ENCODE peak calls at places on chromosomes 5 and 9, in seven cellular contexts. F is HCT116, X is GM23338, T is SK-N-SH, J is OCI-LY7, L is neural progenitor cell, P is MM.1S. Z is an unnamed sample.
A peak's percentile ranks its signal among the peaks of the same experiment; 100 is the strongest.

GRCh38 chr5:115555084-115555633 is 10.6 kb upstream of the FEM1C start:
- DNase-seq in X (no peak), T (no peak), P (no peak), J (no peak), L (no peak), F (no peak), Z (no peak)

GRCh38 chr5:13972029-13972428 is 27.5 kb upstream of the DNAH5 start:
- DNase-seq in X (no peak), J (no peak), P (no peak), L (no peak), T (no peak), F (no peak), Z (no peak)

GRCh38 chr5:118577621-118578020 is 410.7 kb downstream of the DTWD2 start:
- DNase-seq in J (no peak), L (no peak), X (no peak), T (no peak), F (no peak), P (no peak), Z (no peak)

GRCh38 chr5:121873409-121873808 is 21.7 kb downstream of the FTMT start:
- DNase-seq in F (no peak), X (no peak), P (no peak), L (no peak), T (no peak), J (no peak), Z (no peak)

GRCh38 chr9:87120610-87121009 is 173.3 kb upstream of the GAS1 start:
- DNase-seq in P (no peak), J (no peak), X (no peak), F (no peak), L (no peak), T (no peak), Z (no peak)

GRCh38 chr9:96491079-96491879 is 41.3 kb downstream of the HABP4 start:
- DNase-seq in T (no peak), X (no peak), J (no peak), L (no peak), F (peak; percentile 35), P (no peak), Z (no peak)

GRCh38 chr5:80576383-80576782 is 6.3 kb upstream of the ANKRD34B start:
- DNase-seq in L (no peak), P (no peak), X (no peak), J (no peak), T (no peak), F (no peak), Z (no peak)

GRCh38 chr9:115135786-115136185 is 17.8 kb upstream of the TNC start:
- DNase-seq in J (no peak), L (no peak), P (no peak), F (no peak), T (no peak), X (no peak), Z (peak; percentile 93)

GRCh38 chr5:80069251-80069650 is 34.1 kb downstream of the THBS4 start:
- DNase-seq in L (no peak), F (no peak), X (no peak), P (no peak), J (no peak), T (no peak), Z (no peak)

GRCh38 chr5:127944125-127944524 is 139.4 kb upstream of the SLC12A2 start:
- DNase-seq in P (no peak), X (peak; percentile 37), L (no peak), T (no peak), J (no peak), F (no peak), Z (no peak)

GRCh38 chr9:35798658-35799366 is 7.4 kb downstream of the NPR2 start:
- DNase-seq in F (no peak), P (peak; percentile 43), X (no peak), J (no peak), L (no peak), T (peak; percentile 40), Z (peak; percentile 87)

GRCh38 chr5:58043607-58043945 is 416.3 kb downstream of the PLK2 start:
- DNase-seq in J (no peak), T (no peak), X (no peak), F (no peak), L (no peak), P (no peak), Z (no peak)

GRCh38 chr5:76222318-76222717 is 139.1 kb downstream of the SV2C start:
- DNase-seq in F (no peak), J (no peak), P (no peak), T (no peak), X (no peak), L (no peak), Z (no peak)

GRCh38 chr5:105840800-105841199 is 1829.9 kb downstream of the EFNA5 start:
- DNase-seq in T (no peak), X (no peak), P (no peak), J (no peak), F (no peak), L (no peak), Z (peak; percentile 3)

GRCh38 chr9:135410831-135411473 is 68.6 kb upstream of the PPP1R26 start:
- DNase-seq in L (peak; percentile 21), T (peak; percentile 26), P (no peak), F (no peak), J (no peak), X (peak; percentile 48), Z (no peak)

GRCh38 chr9:135409286-135410200 is 70.0 kb upstream of the PPP1R26 start:
- DNase-seq in X (no peak), T (no peak), P (no peak), F (no peak), J (no peak), L (no peak), Z (no peak)

GRCh38 chr9:135410421-135410820 is 69.2 kb upstream of the PPP1R26 start:
- DNase-seq in F (no peak), T (peak; percentile 7), J (no peak), X (no peak), P (no peak), L (no peak), Z (no peak)

GRCh38 chr9:135404451-135405144 is 75.0 kb upstream of the PPP1R26 start:
- DNase-seq in T (no peak), X (no peak), L (no peak), J (no peak), F (no peak), P (no peak), Z (no peak)

DNA sequence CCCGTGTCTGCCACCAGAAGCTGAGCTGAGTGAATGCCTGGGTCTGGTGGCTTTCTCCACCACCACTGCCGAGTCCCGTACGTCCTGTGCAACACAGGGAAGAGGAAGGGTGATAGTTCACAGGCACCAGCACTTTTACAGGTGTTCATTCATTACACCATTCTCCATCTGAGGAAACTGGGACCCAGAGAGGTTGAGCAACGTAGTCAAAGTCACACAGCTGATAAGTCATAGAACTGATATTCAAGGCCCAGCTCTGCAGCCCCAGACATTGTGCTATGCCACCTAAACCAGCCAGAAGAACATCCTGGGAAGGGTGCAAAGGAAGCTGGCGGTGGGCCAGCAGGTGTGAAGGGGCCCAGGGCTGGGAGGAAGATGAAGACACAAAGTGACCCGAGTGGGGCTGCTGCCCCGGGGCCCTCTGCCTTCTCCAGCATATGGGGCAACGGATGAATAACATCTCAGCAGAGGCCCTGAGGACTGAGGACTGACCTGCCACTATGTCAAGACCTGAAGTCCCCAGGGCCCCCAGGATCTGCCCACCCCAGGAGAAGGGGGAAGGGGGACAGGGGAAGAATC is 70.8 kb upstream of the PPP1R26 start:
- DNase-seq in X (no peak), F (no peak), J (no peak), P (no peak), L (no peak), T (no peak), Z (no peak)
- H3K27ac ChIP-seq in X (no peak overlapping the region), F (no peak overlapping the region), J (no peak overlapping the region), P (no peak overlapping the region), L (no peak overlapping the region), T (no peak overlapping the region), Z (no peak overlapping the region)

GRCh38 chr5:158807-159447 is 32.4 kb upstream of the LRRC14B start:
- DNase-seq in J (no peak), P (no peak), X (no peak), L (no peak), T (no peak), F (no peak), Z (no peak)

GRCh38 chr5:160173-160510 is 31.2 kb upstream of the LRRC14B start:
- DNase-seq in J (no peak), P (no peak), T (no peak), F (no peak), X (no peak), L (no peak), Z (no peak)

GRCh38 chr5:157801-158200 is 33.5 kb upstream of the LRRC14B start:
- DNase-seq in F (no peak), T (no peak), J (no peak), X (no peak), L (no peak), P (no peak), Z (no peak)

GRCh38 chr5:160894-161540 is 30.3 kb upstream of the LRRC14B start:
- DNase-seq in P (no peak), F (no peak), X (no peak), T (no peak), L (no peak), J (no peak), Z (no peak)

GRCh38 chr5:159448-160172 is 31.7 kb upstream of the LRRC14B start:
- DNase-seq in J (no peak), F (no peak), L (peak; percentile 12), T (no peak), X (no peak), P (no peak), Z (peak; percentile 65)
- TF ChIP-seq EZH2phosphoT487 in J (no peak), F (no peak), L (no peak), T (no peak), X (no peak), P (no peak), Z (no peak)

GRCh38 chr5:173890195-173890951 is 2.2 kb downstream of the CPEB4 start:
- DNase-seq in F (no peak), X (peak; percentile 56), L (peak; percentile 23), T (peak; percentile 51), P (peak; percentile 66), J (peak; percentile 65), Z (peak; percentile 54)

GRCh38 chr5:173895766-173896165 is 7.6 kb downstream of the CPEB4 start:
- DNase-seq in J (no peak), P (no peak), T (no peak), L (no peak), X (no peak), F (no peak), Z (no peak)

GRCh38 chr5:173896631-173897030 is 8.5 kb downstream of the CPEB4 start:
- DNase-seq in F (no peak), T (no peak), P (no peak), L (no peak), X (no peak), J (no peak), Z (no peak)

GRCh38 chr5:173891367-173891766 is 3.2 kb downstream of the CPEB4 start:
- DNase-seq in X (no peak), L (no peak), F (no peak), T (no peak), P (no peak), J (no peak), Z (no peak)

DNA sequence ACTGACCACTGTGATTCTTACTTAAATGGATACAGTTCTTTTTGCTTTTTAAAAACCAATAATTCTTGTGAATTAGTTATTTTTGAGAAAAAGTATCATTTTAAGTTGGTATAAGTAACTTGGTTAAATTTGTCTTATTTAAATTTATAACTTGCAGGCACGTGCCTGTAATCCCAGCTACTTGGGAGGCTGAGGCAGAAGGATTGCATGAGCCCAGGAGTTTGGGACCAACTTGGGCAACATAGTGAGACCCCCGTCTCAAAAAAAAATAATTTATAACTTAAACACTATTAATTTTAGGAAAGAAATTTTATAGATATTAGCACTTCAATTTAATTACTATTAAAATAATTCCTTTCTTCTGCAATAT is 5.0 kb downstream of the CPEB4 start:
- DNase-seq in F (no peak), P (no peak), L (no peak), T (no peak), J (no peak), X (no peak), Z (no peak)
- H3K4me3 ChIP-seq in F (no peak overlapping the region), P (peak overlapping the region; percentile 92), L (no peak overlapping the region), T (no peak overlapping the region), J (peak overlapping the region; percentile 88), X (no peak overlapping the region), Z (peak overlapping the region; percentile 100)

GRCh38 chr9:108617661-108618060 is 238.1 kb downstream of the ACTL7B start:
- DNase-seq in L (no peak), F (no peak), T (no peak), X (no peak), P (no peak), J (no peak), Z (no peak)
- H3K27ac ChIP-seq in L (no peak overlapping the region), F (no peak overlapping the region), T (no peak overlapping the region), X (no peak overlapping the region), P (no peak overlapping the region), J (no peak overlapping the region), Z (no peak overlapping the region)